ENCODE peak calls at places on chromosomes 2 and 18, in six cellular contexts. I is ELR; T is NCI-H524 treated with DMSO at 0.1 percent for 48 hours; U is T-helper 1 cell; N is neural progenitor cell; K is stimulated activated CD4-positive, alpha-beta T cell treated with anti-CD3 and anti-CD28 coated beads, Interleukin-2, amount 100 ng/mL, for 48 hours. V is an unnamed sample.

GRCh38 chr2:100417745-100418090 is 250 bp upstream of the CHST10 start:
- DNase-seq in I (no peak), T (no peak), U (no peak), N (no peak), K (no peak), V (no peak)

GRCh38 chr18:7941533-7941932 is 374.4 kb downstream of the PTPRM start:
- DNase-seq in I (no peak), T (no peak), U (no peak), N (no peak), K (no peak), V (no peak)

GRCh38 chr2:10239561-10239967 is 63.1 kb upstream of the HPCAL1 start:
- DNase-seq in I (no peak), T (no peak), U (peak; percentile 2), N (no peak), K (no peak), V (peak; percentile 59)

GRCh38 chr2:71583876-71584275 is 130.5 kb downstream of the DYSF start:
- DNase-seq in I (peak; percentile 14), T (no peak), U (no peak), N (no peak), K (no peak), V (no peak)

GRCh38 chr2:72134408-72134996 is 13.2 kb downstream of the CYP26B1 start:
- DNase-seq in I (no peak), T (no peak), U (no peak), N (no peak), K (no peak), V (peak; percentile 19)

GRCh38 chr2:176589956-176590509 is 320.8 kb downstream of the MTX2 start:
- DNase-seq in I (no peak), T (no peak), U (no peak), N (no peak), K (no peak), V (no peak)

GRCh38 chr18:39173022-39173421 is 1607.4 kb upstream of the CELF4 start:
- DNase-seq in I (no peak), T (no peak), U (no peak), N (no peak), K (no peak), V (no peak)

GRCh38 chr2:101396352-101396717 is 9.0 kb upstream of the CREG2 start:
- DNase-seq in I (peak; percentile 96), T (no peak), U (no peak), N (no peak), K (no peak), V (no peak)

GRCh38 chr2:75589344-75590105 is 28.8 kb upstream of the EVA1A start:
- DNase-seq in I (no peak), T (peak; percentile 4), U (no peak), N (no peak), K (no peak), V (no peak)

GRCh38 chr2:84417453-84417852 is 41.6 kb downstream of the SUCLG1 start:
- DNase-seq in I (peak; percentile 15), T (no peak), U (no peak), N (no peak), K (no peak), V (no peak)

GRCh38 chr2:62423235-62423634 is 82.8 kb downstream of the TMEM17 start:
- DNase-seq in I (peak; percentile 39), T (no peak), U (no peak), N (peak; percentile 31), K (no peak), V (peak; percentile 50)

GRCh38 chr18:26088482-26088881 is 1.9 kb downstream of the SS18 start:
- DNase-seq in I (peak; percentile 35), T (no peak), U (no peak), N (no peak), K (no peak), V (no peak)

GRCh38 chr2:109216332-109216731 is 87.3 kb downstream of the SH3RF3 start:
- DNase-seq in I (no peak), T (no peak), U (no peak), N (no peak), K (no peak), V (no peak)

GRCh38 chr2:233408366-233409285 is 54.3 kb downstream of the DGKD start:
- DNase-seq in I (no peak), T (peak; percentile 6), U (no peak), N (no peak), K (no peak), V (no peak)

GRCh38 chr2:61770746-61771145 is 83.1 kb downstream of the FAM161A start:
- DNase-seq in I (peak; percentile 76), T (no peak), U (no peak), N (no peak), K (no peak), V (no peak)

GRCh38 chr2:161199885-161200284 is 39.7 kb downstream of the TANK start:
- DNase-seq in I (no peak), T (peak; percentile 3), U (no peak), N (no peak), K (no peak), V (no peak)

GRCh38 chr2:183034806-183035205 is 3.5 kb downstream of the NCKAP1 start:
- DNase-seq in I (peak; percentile 58), T (no peak), U (no peak), N (peak; percentile 54), K (no peak), V (no peak)

GRCh38 chr2:241120440-241120839 is 18.4 kb upstream of the MTERF4 start:
- DNase-seq in I (peak; percentile 15), T (no peak), U (no peak), N (no peak), K (no peak), V (no peak)

V was measured in H9.